ENCODE peak calls at places on chromosomes 5 and 9, in eight cellular contexts. C is stomach, L is PC-3, F is vagina, O is HCT116, R is endothelial cell of umbilical vein, K is hepatocyte, I is tibial nerve. M is an unnamed sample. For H3K4me1, the result is how much of the 10 kb centered on the place peaks cover.

GRCh38 chr9:133113163-133113927 is 7.7 kb downstream of the RALGDS start:
- DNase-seq in K (no peak), O (no peak), C (no peak), I (no peak), R (peak), F (no peak), L (no peak), M (no peak)

GRCh38 chr9:95192631-95193030 is 124.9 kb downstream of the FANCC start:
- DNase-seq in K (no peak), R (peak), F (no peak), L (no peak), C (no peak), O (no peak), I (no peak), M (no peak)

GRCh38 chr5:17061973-17062470 is 125.9 kb upstream of the MYO10 start:
- DNase-seq in R (no peak), C (no peak), O (no peak), I (no peak), L (no peak), K (no peak), F (no peak), M (peak)

GRCh38 chr9:124511426-124511840 is 4.2 kb upstream of the NR5A1 start:
- DNase-seq in I (no peak), O (no peak), L (no peak), K (no peak), C (no peak), R (no peak), F (no peak), M (peak)

GRCh38 chr5:51381801-51382507 is 1.3 kb upstream of the ISL1 start:
- DNase-seq in I (no peak), F (no peak), L (no peak), R (peak), C (no peak), K (no peak), O (no peak), M (peak)

GRCh38 chr5:180127682-180128670 is 56.4 kb upstream of the RNF130 start:
- DNase-seq in I (no peak), K (peak), F (no peak), O (no peak), R (no peak), C (peak), L (no peak), M (peak)

GRCh38 chr5:14421851-14422250 is 159.7 kb upstream of the OTULINL start:
- DNase-seq in C (no peak), K (no peak), L (no peak), I (no peak), R (no peak), O (no peak), F (no peak), M (no peak)

GRCh38 chr9:86369810-86370209 is 15.6 kb upstream of the TUT7 start:
- DNase-seq in O (no peak), K (no peak), F (no peak), R (no peak), C (no peak), L (peak), I (no peak), M (no peak)

GRCh38 chr5:154962494-154962893 is 21.6 kb downstream of the MRPL22 start:
- DNase-seq in K (no peak), F (no peak), C (no peak), R (peak), L (peak), O (no peak), I (no peak), M (no peak)

GRCh38 chr9:22395585-22396205 is 50.9 kb upstream of the DMRTA1 start:
- DNase-seq in O (no peak), F (no peak), C (no peak), R (no peak), L (peak), I (no peak), K (no peak), M (no peak)

GRCh38 chr9:118331622-118332045 is 627.4 kb downstream of the TLR4 start:
- DNase-seq in C (no peak), F (no peak), K (peak), I (no peak), O (no peak), L (peak), R (no peak), M (no peak)

GRCh38 chr5:20486826-20487225 is 498.8 kb upstream of the CDH18 start:
- DNase-seq in I (no peak), C (no peak), L (no peak), F (no peak), O (no peak), K (no peak), R (no peak), M (no peak)

GRCh38 chr9:111375062-111375461 is 45.0 kb upstream of the OR2K2 start:
- DNase-seq in F (no peak), R (no peak), O (no peak), L (peak), K (no peak), I (no peak), C (no peak), M (no peak)

GRCh38 chr5:1295650-1296037 is 776 bp upstream of the TERT start:
- DNase-seq in C (no peak), I (no peak), R (no peak), F (no peak), K (peak), L (no peak), O (no peak), M (peak)

GRCh38 chr5:140556438-140556837 is 835 bp downstream of the SRA1 start:
- DNase-seq in L (no peak), O (no peak), I (no peak), C (no peak), R (peak), F (no peak), K (no peak), M (no peak)

GRCh38 chr9:37678789-37679273 is 28.1 kb downstream of the FRMPD1 start:
- DNase-seq in O (peak), K (no peak), C (no peak), F (peak), R (no peak), L (no peak), I (no peak), M (no peak)

GRCh38 chr5:157245477-157245876 is 20.4 kb upstream of the CYFIP2 start:
- DNase-seq in R (no peak), K (peak), F (no peak), L (peak), O (no peak), C (no peak), I (no peak), M (peak)

GRCh38 chr5:163269624-163270023 is 167.8 kb upstream of the CCNG1 start:
- DNase-seq in L (peak), C (no peak), F (no peak), K (peak), O (no peak), R (no peak), I (no peak), M (no peak)

GRCh38 chr5:158462349-158463114 is 603.6 kb upstream of the CLINT1 start:
- DNase-seq in L (no peak), C (no peak), I (no peak), K (no peak), O (no peak), R (no peak), F (no peak), M (no peak)

GRCh38 chr5:163172540-163173337 is 264.7 kb upstream of the CCNG1 start:
- DNase-seq in I (no peak), C (no peak), R (no peak), O (no peak), L (peak), K (no peak), F (no peak), M (no peak)

GRCh38 chr9:90458485-90458884 is 184.1 kb downstream of the DIRAS2 start:
- DNase-seq in K (peak), L (peak), C (peak), R (no peak), I (no peak), F (no peak), O (peak), M (peak)

GRCh38 chr9:76218868-76219462 is 175.3 kb downstream of the RFK start:
- DNase-seq in F (no peak), C (no peak), R (no peak), O (no peak), L (no peak), K (no peak), I (no peak), M (peak)

GRCh38 chr5:89034588-89034987 is 151.6 kb upstream of the MEF2C start:
- DNase-seq in K (no peak), R (no peak), F (no peak), C (no peak), I (no peak), L (peak), O (no peak), M (no peak)

GRCh38 chr5:180380856-180381255 is 27.7 kb upstream of the GFPT2 start:
- DNase-seq in I (no peak), F (no peak), C (no peak), R (no peak), L (no peak), K (no peak), O (no peak), M (no peak)

GRCh38 chr9:114223564-114224246 is 68.4 kb downstream of the COL27A1 start:
- DNase-seq in L (peak), I (no peak), F (no peak), O (peak), K (no peak), R (peak), C (no peak), M (no peak)

GRCh38 chr5:16446993-16447392 is 18.6 kb downstream of the ZNF622 start:
- DNase-seq in K (no peak), O (no peak), F (no peak), R (no peak), L (no peak), I (no peak), C (no peak), M (peak)

GRCh38 chr9:16532681-16533450 is 337.6 kb downstream of the BNC2 start:
- DNase-seq in L (peak), R (peak), C (no peak), I (no peak), O (no peak), K (no peak), F (no peak), M (no peak)

GRCh38 chr5:9218358-9218757 is 327.5 kb downstream of the SEMA5A start:
- DNase-seq in I (no peak), L (no peak), O (no peak), R (no peak), K (no peak), F (no peak), C (no peak), M (no peak)

GRCh38 chr5:142819292-142819691 is 49.1 kb downstream of the ARHGAP26 start:
- DNase-seq in I (no peak), F (no peak), O (no peak), R (no peak), L (peak), C (no peak), K (no peak), M (no peak)
- H3K4me1 ChIP-seq in I (half or more), F (under half), O (half or more), R (under half), L (half or more), C (half or more), K (under half), M (under half)

GRCh38 chr5:23428705-23429104 is 78.7 kb upstream of the PRDM9 start:
- DNase-seq in I (no peak), C (no peak), R (no peak), K (no peak), O (no peak), F (no peak), L (no peak), M (no peak)
- TF ChIP-seq CTCF in I (no peak), C (no peak), R (no peak), K (no peak), O (no peak), F (no peak), L (no peak), M (no peak)

DNA sequence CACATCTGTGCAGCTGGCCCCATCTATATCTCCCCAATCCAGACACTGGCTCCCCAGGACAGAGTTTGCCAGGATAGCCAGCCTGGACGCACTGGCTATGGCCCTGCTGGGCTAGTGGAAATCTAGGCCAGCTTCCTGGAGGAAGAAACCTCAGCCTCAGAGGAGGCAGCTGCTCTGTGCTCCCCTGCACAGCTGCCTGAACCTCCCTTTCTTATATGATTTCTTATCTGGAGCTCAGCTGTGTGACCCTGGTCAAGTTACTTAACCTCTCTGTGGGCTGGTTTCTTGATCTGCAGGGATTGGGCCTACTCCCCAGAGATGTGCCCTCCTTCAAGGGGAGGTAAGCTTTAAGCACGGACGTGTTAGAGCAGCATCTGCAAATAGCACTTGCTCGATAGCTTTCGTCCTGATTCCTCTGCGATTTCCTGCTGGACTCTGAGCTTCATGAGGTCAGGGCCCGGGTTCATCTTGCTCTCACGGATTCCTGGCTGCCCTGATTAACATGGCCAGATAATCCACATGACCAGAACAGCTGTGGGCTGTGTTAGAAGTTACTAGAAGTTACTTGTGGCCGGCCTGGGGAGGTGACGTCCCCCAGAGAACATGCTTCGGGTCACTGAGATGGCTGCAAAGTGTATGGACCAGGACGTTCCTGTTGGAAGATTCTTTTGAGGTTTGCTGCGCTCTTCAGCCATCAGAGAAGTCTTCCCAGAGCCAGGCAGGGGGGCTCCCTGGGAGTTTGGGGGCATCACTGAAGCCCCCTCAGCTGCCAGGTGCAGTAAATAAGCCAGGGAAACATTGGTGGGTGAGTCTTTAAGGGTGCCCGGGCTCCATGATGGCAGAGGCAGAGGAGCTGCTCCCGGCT is 14.5 kb downstream of the C9orf50 start:
- DNase-seq in I (no peak), C (no peak), K (no peak), R (no peak), L (no peak), F (no peak), O (no peak), M (no peak)
- H3K4me1 ChIP-seq in I (half or more), C (under half), K (under half), R (under half), L (under half), F (under half), O (half or more), M (under half)

DNA sequence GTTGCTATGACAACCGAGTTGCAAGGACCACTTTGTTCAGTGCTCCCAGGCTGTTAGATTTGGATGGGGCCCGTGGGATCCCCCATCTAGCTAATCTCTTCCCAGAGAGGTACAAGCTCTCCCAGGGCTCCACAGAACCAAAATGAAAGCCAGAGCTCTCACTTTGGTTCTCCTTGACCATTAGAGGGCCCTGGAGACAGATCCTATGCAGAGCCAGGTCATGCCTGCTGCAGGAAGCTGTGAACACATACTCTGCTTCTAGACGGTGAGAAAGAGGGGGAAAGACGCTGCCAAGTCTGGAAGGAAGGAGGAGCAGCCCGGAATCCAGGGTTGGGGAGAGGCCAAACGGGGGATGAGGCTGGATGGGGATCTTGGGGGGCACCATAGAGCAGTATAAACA is 224.5 kb downstream of the GABBR2 start:
- DNase-seq in I (no peak), R (no peak), K (no peak), F (peak), L (no peak), C (no peak), O (no peak), M (no peak)
- TF ChIP-seq CTCF in I (no peak), R (no peak), K (no peak), F (no peak), L (no peak), C (no peak), O (no peak), M (peak)

DNA sequence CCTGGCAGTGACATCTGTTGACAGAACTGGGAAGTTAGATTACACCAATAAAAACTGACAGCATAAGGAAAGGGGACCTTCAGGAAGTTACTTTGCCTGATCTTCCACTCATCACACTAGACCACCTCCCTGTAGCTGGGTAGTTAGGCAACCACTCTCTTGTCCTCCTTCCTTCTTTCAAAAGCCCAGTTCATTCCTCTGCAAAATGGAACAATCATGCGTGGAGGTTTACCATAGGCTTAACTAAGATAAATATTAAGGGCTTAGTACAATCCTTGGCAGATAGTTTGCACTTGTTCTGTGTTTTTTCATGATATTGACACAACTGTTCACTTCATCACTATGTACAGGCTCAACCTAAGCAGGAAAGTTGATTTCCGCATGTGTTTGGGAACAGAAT is 10.1 kb upstream of the PTGER4 start:
- DNase-seq in K (no peak), O (no peak), C (no peak), L (no peak), I (no peak), R (no peak), F (no peak), M (no peak)
- H3K4me1 ChIP-seq in K (under half), O (under half), C (under half), L (under half), I (under half), R (under half), F (under half), M (under half)

GRCh38 chr5:65663804-65664521 is 39.1 kb downstream of the SHLD3 start:
- DNase-seq in K (peak), I (no peak), R (peak), F (no peak), C (no peak), O (peak), L (peak), M (peak)
- TF ChIP-seq CTCF in K (peak), I (peak), R (peak), F (no peak), C (no peak), O (no peak), L (peak), M (peak)

M was measured in endodermal cell.